ENCODE peak calls at places on chromosomes 3 and 15, in seven cellular contexts. One of them, this sample, is unnamed.
A peak's percentile ranks its signal among the peaks of the same experiment; 100 is the strongest.

GRCh38 chr3:13177236-13177635 is 104.0 kb upstream of the IQSEC1 start:
- DNase-seq in lower lobe of right lung: no peak
- DNase-seq in HepG2: no peak
- DNase-seq in adrenal gland: no peak
- DNase-seq in psoas muscle: no peak
- DNase-seq in Peyer's patch: no peak
- DNase-seq in aorta: no peak
- DNase-seq in this sample: no peak

GRCh38 chr15:75200765-75201608 is 695 bp upstream of the C15orf39 start:
- DNase-seq in lower lobe of right lung: peak; percentile 83
- DNase-seq in HepG2: peak; percentile 57
- DNase-seq in adrenal gland: no peak
- DNase-seq in psoas muscle: no peak
- DNase-seq in Peyer's patch: peak; percentile 68
- DNase-seq in aorta: no peak
- DNase-seq in this sample: peak; percentile 87

GRCh38 chr3:116586285-116586944 is 123.2 kb upstream of the TUSC7 start:
- DNase-seq in lower lobe of right lung: no peak
- DNase-seq in HepG2: no peak
- DNase-seq in adrenal gland: no peak
- DNase-seq in psoas muscle: no peak
- DNase-seq in Peyer's patch: no peak
- DNase-seq in aorta: no peak
- DNase-seq in this sample: no peak

GRCh38 chr3:100915706-100916105 is 77.5 kb downstream of the ABI3BP start:
- DNase-seq in lower lobe of right lung: no peak
- DNase-seq in HepG2: no peak
- DNase-seq in adrenal gland: no peak
- DNase-seq in psoas muscle: no peak
- DNase-seq in Peyer's patch: no peak
- DNase-seq in aorta: no peak
- DNase-seq in this sample: no peak

GRCh38 chr3:169624533-169624972 is 39.0 kb downstream of the MECOM start:
- DNase-seq in lower lobe of right lung: no peak
- DNase-seq in HepG2: no peak
- DNase-seq in adrenal gland: no peak
- DNase-seq in psoas muscle: no peak
- DNase-seq in Peyer's patch: no peak
- DNase-seq in aorta: no peak
- DNase-seq in this sample: no peak

GRCh38 chr15:78420220-78420619 is 17.8 kb upstream of the IREB2 start:
- DNase-seq in lower lobe of right lung: no peak
- DNase-seq in HepG2: no peak
- DNase-seq in adrenal gland: no peak
- DNase-seq in psoas muscle: no peak
- DNase-seq in Peyer's patch: no peak
- DNase-seq in aorta: no peak
- DNase-seq in this sample: no peak

GRCh38 chr3:94185753-94186152 is 122.9 kb downstream of the NSUN3 start:
- DNase-seq in lower lobe of right lung: no peak
- DNase-seq in HepG2: no peak
- DNase-seq in adrenal gland: no peak
- DNase-seq in psoas muscle: no peak
- DNase-seq in Peyer's patch: no peak
- DNase-seq in aorta: no peak
- DNase-seq in this sample: no peak

GRCh38 chr15:100043069-100043641 is 298.6 kb downstream of the ADAMTS17 start:
- DNase-seq in lower lobe of right lung: no peak
- DNase-seq in HepG2: no peak
- DNase-seq in adrenal gland: peak; percentile 75
- DNase-seq in psoas muscle: peak; percentile 78
- DNase-seq in Peyer's patch: no peak
- DNase-seq in aorta: no peak
- DNase-seq in this sample: no peak

GRCh38 chr3:61627768-61628185 is 66.4 kb downstream of the PTPRG start:
- DNase-seq in lower lobe of right lung: no peak
- DNase-seq in HepG2: peak; percentile 95
- DNase-seq in adrenal gland: peak; percentile 84
- DNase-seq in psoas muscle: no peak
- DNase-seq in Peyer's patch: no peak
- DNase-seq in aorta: no peak
- DNase-seq in this sample: peak; percentile 36

GRCh38 chr3:98986073-98986472 is 84.6 kb upstream of the DCBLD2 start:
- DNase-seq in lower lobe of right lung: no peak
- DNase-seq in HepG2: peak; percentile 68
- DNase-seq in adrenal gland: no peak
- DNase-seq in psoas muscle: no peak
- DNase-seq in Peyer's patch: no peak
- DNase-seq in aorta: no peak
- DNase-seq in this sample: no peak

GRCh38 chr3:69749461-69749860 is 10.2 kb downstream of the MITF start:
- DNase-seq in lower lobe of right lung: no peak
- DNase-seq in HepG2: no peak
- DNase-seq in adrenal gland: no peak
- DNase-seq in psoas muscle: no peak
- DNase-seq in Peyer's patch: no peak
- DNase-seq in aorta: no peak
- DNase-seq in this sample: no peak

GRCh38 chr3:189368384-189368783 is 196.6 kb downstream of the TPRG1 start:
- DNase-seq in lower lobe of right lung: no peak
- DNase-seq in HepG2: no peak
- DNase-seq in adrenal gland: no peak
- DNase-seq in psoas muscle: no peak
- DNase-seq in Peyer's patch: no peak
- DNase-seq in aorta: no peak
- DNase-seq in this sample: no peak

GRCh38 chr15:27694506-27695077 is 404.5 kb downstream of the OCA2 start:
- DNase-seq in lower lobe of right lung: no peak
- DNase-seq in HepG2: peak; percentile 9
- DNase-seq in adrenal gland: no peak
- DNase-seq in psoas muscle: no peak
- DNase-seq in Peyer's patch: no peak
- DNase-seq in aorta: no peak
- DNase-seq in this sample: no peak

GRCh38 chr15:68261241-68261640 is 16.3 kb upstream of the FEM1B start:
- DNase-seq in lower lobe of right lung: no peak
- DNase-seq in HepG2: no peak
- DNase-seq in adrenal gland: no peak
- DNase-seq in psoas muscle: no peak
- DNase-seq in Peyer's patch: no peak
- DNase-seq in aorta: no peak
- DNase-seq in this sample: no peak

GRCh38 chr15:87871738-87872315 is 384.7 kb downstream of the NTRK3 start:
- DNase-seq in lower lobe of right lung: no peak
- DNase-seq in HepG2: no peak
- DNase-seq in adrenal gland: no peak
- DNase-seq in psoas muscle: no peak
- DNase-seq in Peyer's patch: no peak
- DNase-seq in aorta: no peak
- DNase-seq in this sample: no peak

GRCh38 chr15:75215107-75216004 is 13.7 kb downstream of the C15orf39 start:
- DNase-seq in lower lobe of right lung: no peak
- DNase-seq in HepG2: no peak
- DNase-seq in adrenal gland: no peak
- DNase-seq in psoas muscle: no peak
- DNase-seq in Peyer's patch: no peak
- DNase-seq in aorta: no peak
- DNase-seq in this sample: no peak

GRCh38 chr3:46184469-46184868 is 23.6 kb downstream of the CCR1 start:
- DNase-seq in lower lobe of right lung: no peak
- DNase-seq in HepG2: no peak
- DNase-seq in adrenal gland: no peak
- DNase-seq in psoas muscle: no peak
- DNase-seq in Peyer's patch: no peak
- DNase-seq in aorta: no peak
- DNase-seq in this sample: no peak

GRCh38 chr15:100093211-100094126 is 248.3 kb downstream of the ADAMTS17 start:
- DNase-seq in lower lobe of right lung: no peak
- DNase-seq in HepG2: no peak
- DNase-seq in adrenal gland: no peak
- DNase-seq in psoas muscle: no peak
- DNase-seq in Peyer's patch: no peak
- DNase-seq in aorta: no peak
- DNase-seq in this sample: no peak

GRCh38 chr3:177124882-177125281 is 72.4 kb downstream of the TBL1XR1 start:
- DNase-seq in lower lobe of right lung: no peak
- DNase-seq in HepG2: no peak
- DNase-seq in adrenal gland: no peak
- DNase-seq in psoas muscle: no peak
- DNase-seq in Peyer's patch: no peak
- DNase-seq in aorta: no peak
- DNase-seq in this sample: no peak

GRCh38 chr15:80288131-80288530 is 36.1 kb upstream of the CTXND1 start:
- DNase-seq in lower lobe of right lung: no peak
- DNase-seq in HepG2: no peak
- DNase-seq in adrenal gland: no peak
- DNase-seq in psoas muscle: no peak
- DNase-seq in Peyer's patch: no peak
- DNase-seq in aorta: no peak
- DNase-seq in this sample: no peak

GRCh38 chr15:57893075-57893474 is 172.4 kb downstream of the ALDH1A2 start:
- DNase-seq in lower lobe of right lung: no peak
- DNase-seq in HepG2: no peak
- DNase-seq in adrenal gland: no peak
- DNase-seq in psoas muscle: no peak
- DNase-seq in Peyer's patch: no peak
- DNase-seq in aorta: no peak
- DNase-seq in this sample: no peak

GRCh38 chr15:89395461-89395875 is 60.8 kb upstream of the POLG start:
- DNase-seq in lower lobe of right lung: no peak
- DNase-seq in HepG2: no peak
- DNase-seq in adrenal gland: peak; percentile 68
- DNase-seq in psoas muscle: no peak
- DNase-seq in Peyer's patch: no peak
- DNase-seq in aorta: peak; percentile 50
- DNase-seq in this sample: no peak
- H3K27me3 ChIP-seq in lower lobe of right lung: peaks cover 79% of the 10 kb centered on the region
- H3K27me3 ChIP-seq in HepG2: peaks cover 82% of the 10 kb centered on the region
- H3K27me3 ChIP-seq in adrenal gland: peaks cover 44% of the 10 kb centered on the region
- H3K27me3 ChIP-seq in psoas muscle: peaks cover 20% of the 10 kb centered on the region
- H3K27me3 ChIP-seq in Peyer's patch: peaks cover 16% of the 10 kb centered on the region
- H3K27me3 ChIP-seq in aorta: no peaks in the 10 kb centered on the region
- H3K27me3 ChIP-seq in this sample: peaks cover 25% of the 10 kb centered on the region

DNA sequence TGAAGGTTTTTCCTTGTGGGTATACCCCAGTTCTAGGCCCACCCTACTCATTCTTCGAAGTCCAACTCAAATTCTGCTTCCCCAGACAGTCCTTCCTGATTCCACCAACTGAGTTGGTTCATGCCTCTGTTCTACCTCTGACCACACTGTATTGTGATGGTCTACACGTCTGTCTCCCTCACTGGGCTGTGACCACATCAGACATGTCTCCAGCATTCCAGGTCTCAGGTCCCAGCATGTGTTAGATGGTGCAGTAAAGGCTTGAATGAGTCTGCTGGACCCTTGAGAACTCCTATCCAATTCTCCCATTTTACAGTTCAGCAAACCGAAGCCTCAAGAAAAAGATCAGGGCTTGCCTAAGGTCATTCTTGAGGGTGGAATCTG is 2.8 kb upstream of the ATP2B2 start:
- DNase-seq in lower lobe of right lung: no peak
- DNase-seq in HepG2: peak; percentile 42
- DNase-seq in adrenal gland: no peak
- DNase-seq in psoas muscle: no peak
- DNase-seq in Peyer's patch: no peak
- DNase-seq in aorta: no peak
- DNase-seq in this sample: no peak
- H3K27ac ChIP-seq in lower lobe of right lung: no peak overlapping the region
- H3K27ac ChIP-seq in HepG2: peak overlapping the region; percentile 75
- H3K27ac ChIP-seq in adrenal gland: no peak overlapping the region
- H3K27ac ChIP-seq in psoas muscle: no peak overlapping the region
- H3K27ac ChIP-seq in Peyer's patch: no peak overlapping the region
- H3K27ac ChIP-seq in aorta: no peak overlapping the region
- H3K27ac ChIP-seq in this sample: no peak overlapping the region

GRCh38 chr15:66721954-66722353 is 19.9 kb downstream of the SMAD6 start:
- DNase-seq in lower lobe of right lung: no peak
- DNase-seq in HepG2: no peak
- DNase-seq in adrenal gland: no peak
- DNase-seq in psoas muscle: no peak
- DNase-seq in Peyer's patch: no peak
- DNase-seq in aorta: peak; percentile 10
- DNase-seq in this sample: no peak

GRCh38 chr15:66720206-66721010 is 18.4 kb downstream of the SMAD6 start:
- DNase-seq in lower lobe of right lung: peak; percentile 79
- DNase-seq in HepG2: no peak
- DNase-seq in adrenal gland: peak; percentile 45
- DNase-seq in psoas muscle: no peak
- DNase-seq in Peyer's patch: no peak
- DNase-seq in aorta: peak; percentile 93
- DNase-seq in this sample: no peak

GRCh38 chr15:66722757-66723540 is 20.9 kb downstream of the SMAD6 start:
- DNase-seq in lower lobe of right lung: no peak
- DNase-seq in HepG2: no peak
- DNase-seq in adrenal gland: no peak
- DNase-seq in psoas muscle: no peak
- DNase-seq in Peyer's patch: no peak
- DNase-seq in aorta: peak; percentile 15
- DNase-seq in this sample: no peak

GRCh38 chr15:66721020-66721419 is 19.0 kb downstream of the SMAD6 start:
- DNase-seq in lower lobe of right lung: no peak
- DNase-seq in HepG2: no peak
- DNase-seq in adrenal gland: no peak
- DNase-seq in psoas muscle: no peak
- DNase-seq in Peyer's patch: no peak
- DNase-seq in aorta: peak; percentile 70
- DNase-seq in this sample: no peak

GRCh38 chr15:66721501-66721937 is 19.5 kb downstream of the SMAD6 start:
- DNase-seq in lower lobe of right lung: no peak
- DNase-seq in HepG2: no peak
- DNase-seq in adrenal gland: no peak
- DNase-seq in psoas muscle: no peak
- DNase-seq in Peyer's patch: no peak
- DNase-seq in aorta: peak; percentile 67
- DNase-seq in this sample: no peak
- H3K4me1 ChIP-seq in lower lobe of right lung: peaks cover 74% of the 10 kb centered on the region
- H3K4me1 ChIP-seq in HepG2: peaks cover 17% of the 10 kb centered on the region
- H3K4me1 ChIP-seq in adrenal gland: no peaks in the 10 kb centered on the region
- H3K4me1 ChIP-seq in psoas muscle: no peaks in the 10 kb centered on the region
- H3K4me1 ChIP-seq in Peyer's patch: no peaks in the 10 kb centered on the region
- H3K4me1 ChIP-seq in aorta: peaks cover 7% of the 10 kb centered on the region
- H3K4me1 ChIP-seq in this sample: no peaks in the 10 kb centered on the region

GRCh38 chr3:41040256-41040655 is 159.0 kb upstream of the CTNNB1 start:
- DNase-seq in lower lobe of right lung: no peak
- DNase-seq in HepG2: no peak
- DNase-seq in adrenal gland: no peak
- DNase-seq in psoas muscle: no peak
- DNase-seq in Peyer's patch: no peak
- DNase-seq in aorta: no peak
- DNase-seq in this sample: no peak

GRCh38 chr3:41041899-41042298 is 157.4 kb upstream of the CTNNB1 start:
- DNase-seq in lower lobe of right lung: no peak
- DNase-seq in HepG2: no peak
- DNase-seq in adrenal gland: no peak
- DNase-seq in psoas muscle: no peak
- DNase-seq in Peyer's patch: no peak
- DNase-seq in aorta: no peak
- DNase-seq in this sample: no peak

GRCh38 chr3:41044526-41044925 is 154.8 kb upstream of the CTNNB1 start:
- DNase-seq in lower lobe of right lung: no peak
- DNase-seq in HepG2: no peak
- DNase-seq in adrenal gland: no peak
- DNase-seq in psoas muscle: no peak
- DNase-seq in Peyer's patch: no peak
- DNase-seq in aorta: no peak
- DNase-seq in this sample: no peak

GRCh38 chr3:41037651-41038334 is 161.5 kb upstream of the CTNNB1 start:
- DNase-seq in lower lobe of right lung: no peak
- DNase-seq in HepG2: no peak
- DNase-seq in adrenal gland: no peak
- DNase-seq in psoas muscle: no peak
- DNase-seq in Peyer's patch: no peak
- DNase-seq in aorta: no peak
- DNase-seq in this sample: no peak

GRCh38 chr3:41041457-41041856 is 157.8 kb upstream of the CTNNB1 start:
- DNase-seq in lower lobe of right lung: no peak
- DNase-seq in HepG2: no peak
- DNase-seq in adrenal gland: no peak
- DNase-seq in psoas muscle: no peak
- DNase-seq in Peyer's patch: no peak
- DNase-seq in aorta: no peak
- DNase-seq in this sample: no peak
- H3K27me3 ChIP-seq in lower lobe of right lung: no peaks in the 10 kb centered on the region
- H3K27me3 ChIP-seq in HepG2: peaks cover 4% of the 10 kb centered on the region
- H3K27me3 ChIP-seq in adrenal gland: no peaks in the 10 kb centered on the region
- H3K27me3 ChIP-seq in psoas muscle: no peaks in the 10 kb centered on the region
- H3K27me3 ChIP-seq in Peyer's patch: no peaks in the 10 kb centered on the region
- H3K27me3 ChIP-seq in aorta: no peaks in the 10 kb centered on the region
- H3K27me3 ChIP-seq in this sample: no peaks in the 10 kb centered on the region

This sample was measured in colonic mucosa.